ENCODE peak calls at places on chromosomes 12 and 14, in ten cellular contexts. One of them, this sample, is unnamed.

GRCh38 chr14:80215756-80216581 is 4.7 kb upstream of the DIO2 start:
- DNase-seq in type B pancreatic cell: no peak
- DNase-seq in lung: no peak
- DNase-seq in H9: peak
- DNase-seq in breast epithelium: no peak
- DNase-seq in nephron progenitor cell: no peak
- DNase-seq in neural crest cell: no peak
- DNase-seq in epithelial cell of proximal tubule: no peak
- DNase-seq in A549: peak
- DNase-seq in astrocyte of the spinal cord: peak
- DNase-seq in this sample: no peak

GRCh38 chr14:64715146-64715627 is 11.0 kb downstream of the PLEKHG3 start:
- DNase-seq in H9: no peak
- DNase-seq in A549: no peak
- DNase-seq in breast epithelium: peak
- DNase-seq in epithelial cell of proximal tubule: no peak
- DNase-seq in lung: no peak
- DNase-seq in neural crest cell: no peak
- DNase-seq in astrocyte of the spinal cord: no peak
- DNase-seq in nephron progenitor cell: no peak
- DNase-seq in type B pancreatic cell: no peak
- DNase-seq in this sample: no peak

GRCh38 chr14:61769893-61770292 is 7.7 kb downstream of the SNAPC1 start:
- DNase-seq in breast epithelium: no peak
- DNase-seq in lung: no peak
- DNase-seq in astrocyte of the spinal cord: no peak
- DNase-seq in H9: no peak
- DNase-seq in neural crest cell: no peak
- DNase-seq in A549: no peak
- DNase-seq in nephron progenitor cell: no peak
- DNase-seq in type B pancreatic cell: no peak
- DNase-seq in epithelial cell of proximal tubule: no peak
- DNase-seq in this sample: no peak

GRCh38 chr12:30515351-30515750 is 180.3 kb downstream of the IPO8 start:
- DNase-seq in H9: no peak
- DNase-seq in neural crest cell: no peak
- DNase-seq in A549: no peak
- DNase-seq in astrocyte of the spinal cord: peak
- DNase-seq in breast epithelium: no peak
- DNase-seq in type B pancreatic cell: no peak
- DNase-seq in lung: no peak
- DNase-seq in nephron progenitor cell: no peak
- DNase-seq in epithelial cell of proximal tubule: no peak
- DNase-seq in this sample: no peak

GRCh38 chr12:90953956-90954421 is 987 bp downstream of the CCER1 start:
- DNase-seq in astrocyte of the spinal cord: no peak
- DNase-seq in nephron progenitor cell: peak
- DNase-seq in neural crest cell: no peak
- DNase-seq in type B pancreatic cell: no peak
- DNase-seq in H9: peak
- DNase-seq in breast epithelium: no peak
- DNase-seq in A549: no peak
- DNase-seq in epithelial cell of proximal tubule: no peak
- DNase-seq in lung: no peak
- DNase-seq in this sample: no peak

GRCh38 chr14:56487090-56487667 is 92.4 kb upstream of the TMEM260 start:
- DNase-seq in epithelial cell of proximal tubule: no peak
- DNase-seq in breast epithelium: no peak
- DNase-seq in type B pancreatic cell: no peak
- DNase-seq in A549: peak
- DNase-seq in H9: no peak
- DNase-seq in astrocyte of the spinal cord: peak
- DNase-seq in nephron progenitor cell: no peak
- DNase-seq in lung: no peak
- DNase-seq in neural crest cell: no peak
- DNase-seq in this sample: no peak

GRCh38 chr12:58513866-58514265 is 406.4 kb downstream of the LRIG3 start:
- DNase-seq in lung: no peak
- DNase-seq in nephron progenitor cell: no peak
- DNase-seq in type B pancreatic cell: no peak
- DNase-seq in neural crest cell: no peak
- DNase-seq in epithelial cell of proximal tubule: no peak
- DNase-seq in astrocyte of the spinal cord: no peak
- DNase-seq in breast epithelium: no peak
- DNase-seq in H9: no peak
- DNase-seq in A549: no peak
- DNase-seq in this sample: no peak

GRCh38 chr12:54357802-54358619 is 6.3 kb downstream of the GPR84 start:
- DNase-seq in nephron progenitor cell: peak
- DNase-seq in epithelial cell of proximal tubule: no peak
- DNase-seq in A549: no peak
- DNase-seq in breast epithelium: no peak
- DNase-seq in neural crest cell: no peak
- DNase-seq in lung: no peak
- DNase-seq in type B pancreatic cell: no peak
- DNase-seq in astrocyte of the spinal cord: no peak
- DNase-seq in H9: peak
- DNase-seq in this sample: no peak

GRCh38 chr14:56342419-56342901 is 224.2 kb downstream of the PELI2 start:
- DNase-seq in nephron progenitor cell: no peak
- DNase-seq in lung: no peak
- DNase-seq in H9: no peak
- DNase-seq in astrocyte of the spinal cord: peak
- DNase-seq in type B pancreatic cell: no peak
- DNase-seq in breast epithelium: no peak
- DNase-seq in neural crest cell: no peak
- DNase-seq in A549: no peak
- DNase-seq in epithelial cell of proximal tubule: no peak
- DNase-seq in this sample: no peak

GRCh38 chr12:3303410-3304136 is 187.4 kb upstream of the PRMT8 start:
- DNase-seq in type B pancreatic cell: no peak
- DNase-seq in A549: no peak
- DNase-seq in nephron progenitor cell: peak
- DNase-seq in breast epithelium: no peak
- DNase-seq in H9: peak
- DNase-seq in astrocyte of the spinal cord: no peak
- DNase-seq in lung: no peak
- DNase-seq in epithelial cell of proximal tubule: no peak
- DNase-seq in neural crest cell: no peak
- DNase-seq in this sample: no peak

GRCh38 chr12:55847603-55848329 is 5.0 kb upstream of the MMP19 start:
- DNase-seq in astrocyte of the spinal cord: peak
- DNase-seq in lung: peak
- DNase-seq in breast epithelium: no peak
- DNase-seq in H9: no peak
- DNase-seq in nephron progenitor cell: peak
- DNase-seq in neural crest cell: no peak
- DNase-seq in type B pancreatic cell: no peak
- DNase-seq in A549: no peak
- DNase-seq in epithelial cell of proximal tubule: no peak
- DNase-seq in this sample: peak

GRCh38 chr12:2488131-2488530 is 306.6 kb upstream of the FKBP4 start:
- DNase-seq in epithelial cell of proximal tubule: no peak
- DNase-seq in astrocyte of the spinal cord: no peak
- DNase-seq in A549: no peak
- DNase-seq in H9: no peak
- DNase-seq in neural crest cell: no peak
- DNase-seq in lung: no peak
- DNase-seq in breast epithelium: no peak
- DNase-seq in nephron progenitor cell: no peak
- DNase-seq in type B pancreatic cell: no peak
- DNase-seq in this sample: no peak

DNA sequence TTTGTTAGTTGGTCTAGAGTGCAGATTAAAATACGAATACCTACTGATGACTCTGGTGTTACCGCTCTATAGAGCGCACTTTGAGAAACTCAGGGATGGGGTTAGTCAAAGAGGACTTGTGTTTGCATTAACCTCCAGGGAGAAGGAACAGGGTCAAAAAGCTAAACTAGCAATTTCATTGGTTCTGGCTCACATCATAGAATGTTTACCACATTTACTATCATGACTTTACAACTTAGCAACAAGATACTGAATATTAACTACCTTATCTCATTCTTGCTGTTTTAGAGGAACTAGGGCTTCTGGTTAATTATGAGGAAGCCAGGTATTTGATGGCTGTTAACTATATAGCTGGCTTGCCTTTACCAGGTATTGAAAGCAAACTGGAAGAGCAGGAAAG is 12.8 kb downstream of the LGALS3 start:
- DNase-seq in H9: no peak
- DNase-seq in type B pancreatic cell: no peak
- DNase-seq in nephron progenitor cell: no peak
- DNase-seq in breast epithelium: no peak
- DNase-seq in epithelial cell of proximal tubule: no peak
- DNase-seq in astrocyte of the spinal cord: no peak
- DNase-seq in neural crest cell: no peak
- DNase-seq in lung: no peak
- DNase-seq in A549: no peak
- DNase-seq in this sample: no peak
- TF ChIP-seq CTCF in H9: no peak
- TF ChIP-seq CTCF in type B pancreatic cell: no peak
- TF ChIP-seq CTCF in nephron progenitor cell: no peak
- TF ChIP-seq CTCF in breast epithelium: no peak
- TF ChIP-seq CTCF in epithelial cell of proximal tubule: no peak
- TF ChIP-seq CTCF in astrocyte of the spinal cord: no peak
- TF ChIP-seq CTCF in neural crest cell: no peak
- TF ChIP-seq CTCF in lung: no peak
- TF ChIP-seq CTCF in A549: no peak
- TF ChIP-seq CTCF in this sample: no peak

GRCh38 chr12:45887544-45887943 is 102.8 kb downstream of the SCAF11 start:
- DNase-seq in breast epithelium: no peak
- DNase-seq in lung: no peak
- DNase-seq in astrocyte of the spinal cord: no peak
- DNase-seq in A549: no peak
- DNase-seq in neural crest cell: no peak
- DNase-seq in epithelial cell of proximal tubule: no peak
- DNase-seq in H9: peak
- DNase-seq in type B pancreatic cell: no peak
- DNase-seq in nephron progenitor cell: no peak
- DNase-seq in this sample: no peak

GRCh38 chr12:45895961-45896360 is 94.4 kb downstream of the SCAF11 start:
- DNase-seq in A549: no peak
- DNase-seq in breast epithelium: no peak
- DNase-seq in H9: no peak
- DNase-seq in neural crest cell: no peak
- DNase-seq in lung: no peak
- DNase-seq in astrocyte of the spinal cord: no peak
- DNase-seq in nephron progenitor cell: no peak
- DNase-seq in type B pancreatic cell: no peak
- DNase-seq in epithelial cell of proximal tubule: no peak
- DNase-seq in this sample: no peak

GRCh38 chr12:45886685-45887084 is 103.7 kb downstream of the SCAF11 start:
- DNase-seq in H9: no peak
- DNase-seq in nephron progenitor cell: no peak
- DNase-seq in breast epithelium: no peak
- DNase-seq in lung: no peak
- DNase-seq in A549: no peak
- DNase-seq in type B pancreatic cell: no peak
- DNase-seq in neural crest cell: no peak
- DNase-seq in astrocyte of the spinal cord: no peak
- DNase-seq in epithelial cell of proximal tubule: no peak
- DNase-seq in this sample: no peak

GRCh38 chr12:45893240-45893639 is 97.1 kb downstream of the SCAF11 start:
- DNase-seq in neural crest cell: peak
- DNase-seq in type B pancreatic cell: no peak
- DNase-seq in A549: no peak
- DNase-seq in nephron progenitor cell: no peak
- DNase-seq in astrocyte of the spinal cord: no peak
- DNase-seq in H9: peak
- DNase-seq in breast epithelium: no peak
- DNase-seq in lung: no peak
- DNase-seq in epithelial cell of proximal tubule: no peak
- DNase-seq in this sample: no peak

DNA sequence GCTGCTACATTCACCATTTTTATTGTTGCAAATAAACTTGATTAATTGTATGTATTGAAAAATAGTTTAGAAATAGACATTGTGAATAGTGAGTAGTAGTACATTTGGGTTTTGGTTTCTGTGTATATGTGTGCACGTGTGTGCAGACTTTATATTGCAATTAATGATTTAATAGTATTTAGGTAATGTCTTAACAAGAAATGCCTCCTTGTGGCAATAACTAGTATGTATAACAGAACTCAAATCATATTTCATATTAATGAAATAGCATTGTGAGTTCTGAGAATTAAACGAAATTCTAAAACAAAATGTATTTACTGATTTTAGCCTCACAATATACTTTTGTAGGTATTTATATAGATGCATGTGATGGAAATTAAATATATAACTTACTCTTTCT is 100.1 kb downstream of the SCAF11 start:
- DNase-seq in nephron progenitor cell: no peak
- DNase-seq in breast epithelium: no peak
- DNase-seq in neural crest cell: no peak
- DNase-seq in lung: no peak
- DNase-seq in astrocyte of the spinal cord: no peak
- DNase-seq in A549: no peak
- DNase-seq in type B pancreatic cell: no peak
- DNase-seq in H9: no peak
- DNase-seq in epithelial cell of proximal tubule: no peak
- DNase-seq in this sample: no peak
- TF ChIP-seq CTCF in nephron progenitor cell: no peak
- TF ChIP-seq CTCF in breast epithelium: no peak
- TF ChIP-seq CTCF in neural crest cell: peak
- TF ChIP-seq CTCF in lung: no peak
- TF ChIP-seq CTCF in astrocyte of the spinal cord: no peak
- TF ChIP-seq CTCF in A549: no peak
- TF ChIP-seq CTCF in type B pancreatic cell: peak
- TF ChIP-seq CTCF in H9: no peak
- TF ChIP-seq CTCF in epithelial cell of proximal tubule: no peak
- TF ChIP-seq CTCF in this sample: peak

GRCh38 chr12:75623631-75624118 is 112.3 kb upstream of the KRR1 start:
- DNase-seq in astrocyte of the spinal cord: peak
- DNase-seq in H9: peak
- DNase-seq in lung: no peak
- DNase-seq in type B pancreatic cell: no peak
- DNase-seq in breast epithelium: no peak
- DNase-seq in neural crest cell: no peak
- DNase-seq in A549: peak
- DNase-seq in epithelial cell of proximal tubule: no peak
- DNase-seq in nephron progenitor cell: no peak
- DNase-seq in this sample: no peak
- TF ChIP-seq CTCF in astrocyte of the spinal cord: peak
- TF ChIP-seq CTCF in H9: peak
- TF ChIP-seq CTCF in lung: no peak
- TF ChIP-seq CTCF in type B pancreatic cell: peak
- TF ChIP-seq CTCF in breast epithelium: no peak
- TF ChIP-seq CTCF in neural crest cell: peak
- TF ChIP-seq CTCF in A549: peak
- TF ChIP-seq CTCF in epithelial cell of proximal tubule: peak
- TF ChIP-seq CTCF in nephron progenitor cell: no peak
- TF ChIP-seq CTCF in this sample: peak

DNA sequence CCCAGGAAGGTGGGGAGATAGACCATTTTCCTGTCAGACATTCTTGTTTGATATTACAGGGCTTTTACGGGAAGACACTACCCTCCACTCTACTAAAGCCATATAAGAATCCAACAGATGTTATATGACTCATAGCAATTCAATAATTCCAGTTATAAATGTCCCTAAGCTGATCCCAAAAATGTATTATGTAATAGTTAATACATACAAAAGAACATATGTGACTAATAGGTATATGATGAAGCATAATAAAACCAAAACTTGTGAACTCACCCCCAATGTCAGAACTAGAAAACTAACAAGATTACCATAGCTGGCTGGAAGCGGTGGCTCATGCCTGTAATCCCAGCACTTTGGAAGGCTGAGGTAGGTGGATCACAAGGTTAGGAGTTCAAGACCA is 84.2 kb downstream of the EFCAB11 start:
- DNase-seq in neural crest cell: no peak
- DNase-seq in type B pancreatic cell: no peak
- DNase-seq in nephron progenitor cell: no peak
- DNase-seq in H9: no peak
- DNase-seq in A549: no peak
- DNase-seq in lung: no peak
- DNase-seq in epithelial cell of proximal tubule: no peak
- DNase-seq in breast epithelium: no peak
- DNase-seq in astrocyte of the spinal cord: no peak
- DNase-seq in this sample: no peak
- TF ChIP-seq CTCF in neural crest cell: no peak
- TF ChIP-seq CTCF in type B pancreatic cell: no peak
- TF ChIP-seq CTCF in nephron progenitor cell: no peak
- TF ChIP-seq CTCF in H9: no peak
- TF ChIP-seq CTCF in A549: no peak
- TF ChIP-seq CTCF in lung: no peak
- TF ChIP-seq CTCF in epithelial cell of proximal tubule: no peak
- TF ChIP-seq CTCF in breast epithelium: no peak
- TF ChIP-seq CTCF in astrocyte of the spinal cord: no peak
- TF ChIP-seq CTCF in this sample: no peak